ENCODE peak calls at places on chromosome 14, in seven cellular contexts. L is transverse colon, S is GM12878, X is breast epithelium, V is SK-N-MC, C is SK-N-SH, Z is prostate gland. P is an unnamed sample.

GRCh38 chr14:69547701-69548348 is 26.8 kb downstream of the CCDC177 start:
- DNase-seq in L (no peak), S (no peak), X (no peak), V (peak; percentile 20), C (peak; percentile 87), Z (no peak), P (no peak)

GRCh38 chr14:92613008-92613658 is 99.6 kb downstream of the RIN3 start:
- DNase-seq in L (peak; percentile 50), S (no peak), X (no peak), V (no peak), C (peak; percentile 59), Z (no peak), P (no peak)

GRCh38 chr14:50943261-50943942 is 881 bp downstream of the PYGL start:
- DNase-seq in L (peak; percentile 58), S (no peak), X (no peak), V (no peak), C (no peak), Z (peak; percentile 11), P (peak; percentile 90)

GRCh38 chr14:75299576-75299975 is 20.9 kb downstream of the FOS start:
- DNase-seq in L (no peak), S (no peak), X (no peak), V (no peak), C (no peak), Z (no peak), P (no peak)

GRCh38 chr14:97282210-97282609 is 485.0 kb downstream of the VRK1 start:
- DNase-seq in L (no peak), S (no peak), X (no peak), V (no peak), C (no peak), Z (no peak), P (no peak)

GRCh38 chr14:87989613-87990299 is 3.2 kb downstream of the GALC start:
- DNase-seq in L (no peak), S (no peak), X (no peak), V (no peak), C (no peak), Z (no peak), P (no peak)

GRCh38 chr14:58765375-58765774 is 127.6 kb downstream of the DACT1 start:
- DNase-seq in L (no peak), S (no peak), X (no peak), V (no peak), C (no peak), Z (no peak), P (no peak)

GRCh38 chr14:20632831-20633771 is 8.4 kb downstream of the OR6S1 start:
- DNase-seq in L (peak; percentile 59), S (peak; percentile 76), X (no peak), V (no peak), C (peak; percentile 43), Z (no peak), P (peak; percentile 75)

GRCh38 chr14:33275879-33276278 is 337.2 kb downstream of the NPAS3 start:
- DNase-seq in L (no peak), S (no peak), X (no peak), V (no peak), C (no peak), Z (no peak), P (no peak)

GRCh38 chr14:50530358-50530757 is 2.0 kb downstream of the MAP4K5 start:
- DNase-seq in L (no peak), S (no peak), X (no peak), V (no peak), C (no peak), Z (no peak), P (no peak)

GRCh38 chr14:71418591-71419245 is 511.5 kb downstream of the PCNX1 start:
- DNase-seq in L (no peak), S (no peak), X (no peak), V (peak; percentile 96), C (no peak), Z (no peak), P (no peak)

DNA sequence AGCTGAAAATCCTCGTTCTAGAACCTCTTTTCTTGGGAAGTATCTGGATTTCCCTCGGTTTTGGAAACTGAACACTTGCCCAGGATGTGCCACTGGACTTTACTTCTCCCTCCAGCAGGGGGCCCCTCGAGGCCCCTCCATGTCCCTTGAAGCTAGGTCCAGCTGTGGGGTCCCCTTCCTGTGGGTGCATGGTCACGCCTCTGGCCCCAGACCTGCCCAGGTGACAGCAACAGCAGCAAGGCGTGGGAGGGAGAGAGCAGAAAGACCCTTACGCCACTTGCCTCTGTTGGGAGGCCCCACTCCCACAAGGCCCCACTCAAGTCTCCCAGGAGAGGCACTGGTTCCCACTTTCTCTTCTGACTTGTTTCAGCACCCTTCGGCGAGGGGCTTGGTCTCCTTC is 3.1 kb downstream of the SLC25A29 start:
- DNase-seq in L (no peak), S (no peak), X (no peak), V (no peak), C (peak; percentile 72), Z (no peak), P (no peak)
- H3K27ac ChIP-seq in L (no peak overlapping the region), S (no peak overlapping the region), X (peak overlapping the region; percentile 90), V (peak overlapping the region; percentile 2), C (no peak overlapping the region), Z (peak overlapping the region; percentile 94), P (no peak overlapping the region)

GRCh38 chr14:95514131-95515079 is 2.0 kb downstream of the SYNE3 start:
- DNase-seq in L (no peak), S (no peak), X (no peak), V (no peak), C (no peak), Z (no peak), P (no peak)

GRCh38 chr14:95516554-95517209 is at the start of gene SYNE3:
- DNase-seq in L (peak; percentile 81), S (no peak), X (no peak), V (no peak), C (peak; percentile 90), Z (no peak), P (peak; percentile 77)

GRCh38 chr14:95515523-95516517 is 630 bp downstream of the SYNE3 start:
- DNase-seq in L (peak; percentile 85), S (no peak), X (no peak), V (no peak), C (peak; percentile 87), Z (no peak), P (peak; percentile 82)

GRCh38 chr14:95513261-95513660 is 3.2 kb downstream of the SYNE3 start:
- DNase-seq in L (no peak), S (no peak), X (no peak), V (no peak), C (no peak), Z (no peak), P (no peak)

DNA sequence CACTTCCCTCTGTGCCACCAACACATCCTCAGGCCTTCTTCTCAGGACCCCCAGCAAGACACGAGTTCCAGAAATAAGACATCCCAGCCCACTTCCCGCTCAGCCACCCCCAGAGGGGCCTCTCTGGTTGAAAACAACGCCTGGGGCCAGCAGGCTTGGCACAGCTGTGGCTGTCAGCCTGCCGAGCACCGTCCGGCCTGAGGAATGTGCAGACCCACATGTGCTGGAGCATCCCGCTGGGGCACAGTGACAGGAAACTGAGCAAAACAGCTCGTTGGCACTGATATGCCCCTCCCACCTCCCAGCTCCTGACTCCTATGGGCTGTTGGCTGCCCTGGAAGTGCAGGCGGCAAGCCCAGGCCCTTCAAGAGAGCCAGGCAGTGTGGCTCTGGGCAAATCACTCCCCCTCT is 1.4 kb downstream of the SYNE3 start:
- DNase-seq in L (no peak), S (no peak), X (no peak), V (no peak), C (peak; percentile 70), Z (no peak), P (peak; percentile 78)
- H3K4me3 ChIP-seq in L (peak overlapping the region; percentile 76), S (peak overlapping the region; percentile 85), X (peak overlapping the region; percentile 94), V (peak overlapping the region; percentile 90), C (no peak overlapping the region), Z (no peak overlapping the region), P (peak overlapping the region; percentile 72)

DNA sequence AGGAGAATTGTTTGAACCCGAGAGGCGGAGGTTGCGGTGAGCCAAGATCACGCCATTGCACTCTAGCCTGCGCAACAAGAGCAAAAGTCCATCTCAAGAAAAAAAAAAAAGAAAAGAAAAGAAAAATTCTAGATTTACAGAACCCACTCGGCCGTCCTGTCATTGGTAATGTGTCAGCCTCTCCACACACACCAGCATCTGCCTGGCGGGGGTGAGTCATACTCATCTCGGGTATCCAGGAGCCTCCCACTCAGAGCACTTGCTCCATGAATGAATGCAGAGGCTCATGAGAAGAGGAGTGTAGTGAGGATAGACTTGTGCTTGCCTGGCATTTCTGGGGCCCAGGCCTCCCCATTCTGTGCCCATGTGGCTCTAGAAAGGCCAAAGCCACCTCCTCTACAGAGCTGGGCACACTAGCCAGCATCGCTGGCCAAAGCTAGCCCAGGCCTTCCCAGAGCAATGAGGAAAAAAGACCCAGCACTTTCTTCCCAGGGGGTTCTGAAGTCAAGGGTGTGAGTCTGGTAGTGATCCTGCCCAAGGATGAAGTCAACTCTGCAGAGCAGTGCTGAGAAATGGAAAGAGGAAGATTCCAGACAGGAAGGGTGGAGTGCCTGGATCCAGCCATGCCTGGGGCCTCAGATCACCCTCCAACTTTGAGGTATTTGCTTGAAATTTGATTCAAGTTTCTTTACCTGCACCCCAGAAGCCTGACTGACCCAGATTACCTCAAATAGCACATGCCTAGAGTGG is 31.2 kb upstream of the KLC1 start:
- DNase-seq in L (no peak), S (no peak), X (no peak), V (no peak), C (no peak), Z (no peak), P (no peak)
- TF ChIP-seq POLR2AphosphoS5 in L (no peak), S (no peak), X (no peak), V (no peak), C (peak; percentile 39), Z (no peak), P (no peak)

GRCh38 chr14:76929927-76930326 is 98.6 kb downstream of the IRF2BPL start:
- DNase-seq in L (peak; percentile 33), S (no peak), X (no peak), V (no peak), C (no peak), Z (no peak), P (peak; percentile 82)

GRCh38 chr14:76928301-76928700 is 100.2 kb downstream of the IRF2BPL start:
- DNase-seq in L (no peak), S (no peak), X (no peak), V (no peak), C (no peak), Z (no peak), P (no peak)

GRCh38 chr14:76923422-76924362 is 97.5 kb downstream of the LRRC74A start:
- DNase-seq in L (no peak), S (no peak), X (no peak), V (no peak), C (no peak), Z (no peak), P (no peak)

GRCh38 chr14:76924363-76925151 is 98.3 kb downstream of the LRRC74A start:
- DNase-seq in L (no peak), S (no peak), X (no peak), V (no peak), C (peak; percentile 85), Z (no peak), P (no peak)

DNA sequence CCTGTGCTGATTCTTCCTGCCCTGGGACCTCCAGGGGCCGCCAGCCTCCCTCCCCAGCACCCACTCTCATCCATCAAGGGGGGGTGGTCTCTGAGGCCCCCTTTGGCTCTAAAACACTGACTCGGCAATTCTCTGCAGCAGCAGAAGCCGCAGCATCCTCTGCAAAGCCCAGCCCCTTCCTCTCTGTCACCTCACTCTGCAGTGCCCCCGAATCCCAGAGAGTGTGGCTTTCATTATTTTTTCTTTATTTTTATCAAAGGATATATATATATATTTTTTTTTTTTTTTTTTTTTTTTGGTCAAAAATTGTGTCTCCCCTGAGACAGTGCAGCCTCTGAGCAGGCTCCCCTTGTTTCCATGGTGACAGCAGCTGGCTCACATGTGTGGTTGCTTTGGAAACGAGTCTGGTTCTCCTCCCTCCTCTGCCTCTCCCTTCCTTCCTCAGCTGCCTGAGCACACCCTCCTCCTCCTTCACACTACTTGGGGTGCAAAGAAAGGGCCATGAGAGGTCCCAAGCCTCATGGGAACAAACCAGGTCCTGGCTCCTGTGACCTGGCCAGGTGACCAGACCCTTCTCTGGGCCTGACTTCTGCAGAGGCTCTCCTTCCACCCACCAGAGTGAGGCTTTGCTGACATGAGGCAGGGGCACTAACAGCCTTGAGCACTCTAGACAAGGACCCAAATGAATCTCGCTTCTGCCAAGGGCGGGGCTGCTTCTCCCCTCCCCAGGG is 100.5 kb downstream of the LRRC74A start:
- DNase-seq in L (no peak), S (no peak), X (no peak), V (no peak), C (peak; percentile 73), Z (no peak), P (peak; percentile 85)
- H3K27ac ChIP-seq in L (no peak overlapping the region), S (no peak overlapping the region), X (peak overlapping the region; percentile 12), V (no peak overlapping the region), C (peak overlapping the region; percentile 74), Z (no peak overlapping the region), P (no peak overlapping the region)

P was measured in sigmoid colon.